ENCODE peak calls at places on chromosomes 2 and 18, in five cellular contexts. B, P, H, D and O are unnamed samples.

GRCh38 chr2:53475320-53475719 is 292.3 kb upstream of the CHAC2 start:
- DNase-seq in H (peak; percentile 82), B (no peak), P (no peak), D (peak; percentile 35), O (no peak)

GRCh38 chr18:79819951-79820351 is 22.2 kb downstream of the KCNG2 start:
- DNase-seq in P (no peak), D (no peak), H (no peak), B (no peak), O (no peak)

GRCh38 chr2:56801770-56802169 is 618.0 kb downstream of the CCDC85A start:
- DNase-seq in P (no peak), H (no peak), B (no peak), D (peak; percentile 74), O (no peak)

GRCh38 chr2:164967781-164968228 is 12.5 kb upstream of the SLC38A11 start:
- DNase-seq in H (no peak), B (no peak), P (no peak), D (peak; percentile 54), O (peak; percentile 59)

GRCh38 chr18:77108001-77108692 is 24.4 kb downstream of the MBP start:
- DNase-seq in H (no peak), D (peak; percentile 75), P (peak; percentile 59), B (no peak), O (peak; percentile 26)

GRCh38 chr2:172250801-172251200 is 148.1 kb upstream of the DLX2 start:
- DNase-seq in P (no peak), D (no peak), B (no peak), H (no peak), O (no peak)

GRCh38 chr18:62781893-62782292 is 66.6 kb downstream of the PHLPP1 start:
- DNase-seq in D (peak; percentile 76), P (no peak), H (no peak), B (no peak), O (no peak)

GRCh38 chr2:64793701-64794100 is 140.0 kb upstream of the SERTAD2 start:
- DNase-seq in P (no peak), B (no peak), D (no peak), H (no peak), O (no peak)

GRCh38 chr18:24869285-24869684 is 408.8 kb downstream of the HRH4 start:
- DNase-seq in B (no peak), D (no peak), H (no peak), P (no peak), O (no peak)

GRCh38 chr2:237432484-237433092 is 18.6 kb upstream of the COL6A3 start:
- DNase-seq in H (peak; percentile 15), P (no peak), B (peak; percentile 82), D (peak; percentile 66), O (no peak)

GRCh38 chr2:101736861-101737291 is 39.4 kb downstream of the MAP4K4 start:
- DNase-seq in B (no peak), H (no peak), D (peak; percentile 90), P (no peak), O (no peak)

GRCh38 chr2:215604631-215605030 is 168.8 kb upstream of the FN1 start:
- DNase-seq in P (no peak), B (no peak), H (no peak), D (no peak), O (no peak)

GRCh38 chr2:74762789-74763188 is 71.1 kb upstream of the HK2 start:
- DNase-seq in B (no peak), D (no peak), P (no peak), H (no peak), O (no peak)

GRCh38 chr2:28348149-28348567 is 44.5 kb upstream of the FOSL2 start:
- DNase-seq in H (no peak), B (no peak), D (no peak), P (no peak), O (no peak)

GRCh38 chr2:127674241-127675209 is 805 bp downstream of the LIMS2 start:
- DNase-seq in H (no peak), B (peak; percentile 85), P (no peak), D (peak; percentile 68), O (peak; percentile 49)

GRCh38 chr18:61334491-61334850 is 1.2 kb downstream of the CDH20 start:
- DNase-seq in D (peak; percentile 21), B (no peak), H (no peak), P (no peak), O (no peak)

GRCh38 chr2:127187831-127188230 is 32.3 kb downstream of the CYP27C1 start:
- DNase-seq in B (no peak), H (no peak), D (no peak), P (no peak), O (no peak)

GRCh38 chr2:206217743-206218520 is 56.5 kb upstream of the ZDBF2 start:
- DNase-seq in H (no peak), D (no peak), B (peak; percentile 31), P (no peak), O (peak; percentile 44)

GRCh38 chr2:27378096-27378808 is 2.3 kb downstream of the ZNF513 start:
- DNase-seq in B (peak; percentile 55), P (no peak), H (no peak), D (no peak), O (peak; percentile 17)

GRCh38 chr2:127139766-127140165 is 32.8 kb upstream of the BIN1 start:
- DNase-seq in B (no peak), H (no peak), P (no peak), D (no peak), O (no peak)

GRCh38 chr2:55420244-55420713 is 623 bp upstream of the CCDC88A start:
- DNase-seq in H (no peak), D (peak; percentile 71), B (no peak), P (no peak), O (no peak)

GRCh38 chr2:196128749-196129148 is 42.6 kb downstream of the STK17B start:
- DNase-seq in H (no peak), D (no peak), B (no peak), P (no peak), O (no peak)

GRCh38 chr2:86809481-86810121 is 18.9 kb upstream of the CD8A start:
- DNase-seq in P (no peak), B (no peak), H (no peak), D (no peak), O (no peak)

GRCh38 chr2:149877913-149878312 is 290.3 kb upstream of the MMADHC start:
- DNase-seq in H (peak; percentile 13), B (no peak), D (no peak), P (no peak), O (no peak)

GRCh38 chr2:174224125-174224524 is 24.2 kb downstream of the OLA1 start:
- DNase-seq in D (no peak), H (no peak), B (no peak), P (no peak), O (no peak)

GRCh38 chr2:102289129-102289528 is 22.2 kb upstream of the IL1RL1 start:
- DNase-seq in H (no peak), B (no peak), P (no peak), D (no peak), O (no peak)

GRCh38 chr2:63553049-63553448 is 35.2 kb downstream of the WDPCP start:
- DNase-seq in H (no peak), D (no peak), B (no peak), P (no peak), O (no peak)

GRCh38 chr2:230749111-230749510 is 36.5 kb downstream of the CAB39 start:
- DNase-seq in D (peak; percentile 55), B (no peak), H (no peak), P (no peak), O (no peak)

DNA sequence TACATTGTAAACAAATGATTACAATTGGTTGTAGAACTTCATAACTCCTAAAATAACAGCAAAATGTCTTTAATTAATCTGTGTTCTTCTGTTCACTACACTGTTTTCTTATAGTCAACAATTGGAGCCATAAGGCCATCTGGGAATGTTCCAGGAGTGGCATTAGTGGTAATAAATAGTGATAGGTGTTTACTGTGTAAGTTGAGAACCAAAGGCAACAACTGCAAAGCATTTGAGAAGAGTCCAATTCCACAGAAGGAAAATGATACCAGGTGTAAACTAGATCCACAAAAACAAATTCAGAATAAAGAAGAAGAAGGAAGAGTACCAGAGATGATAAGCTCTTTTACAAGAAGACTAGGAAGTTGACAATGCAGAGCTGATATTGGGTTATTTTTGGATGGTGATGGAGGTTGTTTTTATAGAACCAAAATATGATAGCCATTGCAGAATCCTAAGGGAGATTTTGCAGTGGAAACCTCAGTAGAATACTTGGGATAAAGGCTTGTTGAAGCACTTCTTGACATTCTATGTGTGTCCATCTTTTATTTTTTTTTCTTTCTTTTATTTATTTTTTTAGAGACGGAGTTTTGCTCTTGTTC is 52.9 kb downstream of the ANTXR1 start:
- DNase-seq in B (no peak), H (no peak), D (no peak), P (no peak), O (no peak)
- H3K36me3 ChIP-seq in B (peaks cover 25% of the 10 kb centered on the region), H (no peaks in the 10 kb centered on the region), D (peaks cover 3% of the 10 kb centered on the region), P (no peaks in the 10 kb centered on the region), O (no peaks in the 10 kb centered on the region)

DNA sequence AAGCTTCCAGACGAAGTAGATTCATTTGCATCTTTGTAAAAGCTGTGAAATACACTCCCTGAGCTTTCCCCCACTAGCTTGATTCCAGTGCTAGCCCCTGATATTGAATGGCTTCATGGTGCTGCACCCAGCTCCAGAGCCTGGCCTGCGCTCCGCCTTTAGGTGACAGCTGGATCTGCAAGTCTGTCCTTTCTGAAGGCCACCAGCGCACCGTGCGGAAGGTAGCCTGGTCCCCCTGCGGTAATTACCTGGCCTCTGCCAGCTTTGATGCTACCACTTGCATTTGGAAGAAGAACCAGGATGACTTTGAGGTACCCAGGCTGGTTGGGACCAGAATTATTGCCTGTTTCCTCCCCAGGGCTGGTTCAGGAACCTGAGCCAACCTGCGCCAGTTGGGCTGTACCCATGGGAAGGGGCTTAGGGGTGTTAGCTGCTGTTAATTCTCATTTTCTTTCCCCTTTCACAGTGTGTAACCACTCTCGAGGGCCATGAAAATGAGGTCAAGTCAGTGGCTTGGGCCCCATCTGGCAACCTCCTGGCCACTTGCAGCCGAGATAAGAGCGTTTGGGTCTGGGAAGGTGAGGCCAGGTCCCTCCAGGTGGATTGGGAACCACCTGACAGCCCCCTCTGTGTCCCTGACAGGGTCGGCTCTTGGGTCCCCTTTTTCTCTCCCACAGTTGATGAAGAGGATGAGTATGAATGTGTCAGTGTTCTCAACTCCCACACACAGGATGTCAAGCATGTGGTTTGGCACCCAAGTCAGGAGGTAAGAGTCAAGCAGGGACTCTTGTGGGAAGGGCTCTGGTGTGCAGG is 1.3 kb downstream of the CIAO1 start:
- DNase-seq in D (peak; percentile 48), B (peak; percentile 63), P (peak; percentile 34), H (peak; percentile 39), O (peak; percentile 62)
- H3K9ac ChIP-seq in D (peak overlapping the region; percentile 92), B (peak overlapping the region; percentile 80), P (no peak overlapping the region), H (peak overlapping the region; percentile 77), O (no peak overlapping the region)

DNA sequence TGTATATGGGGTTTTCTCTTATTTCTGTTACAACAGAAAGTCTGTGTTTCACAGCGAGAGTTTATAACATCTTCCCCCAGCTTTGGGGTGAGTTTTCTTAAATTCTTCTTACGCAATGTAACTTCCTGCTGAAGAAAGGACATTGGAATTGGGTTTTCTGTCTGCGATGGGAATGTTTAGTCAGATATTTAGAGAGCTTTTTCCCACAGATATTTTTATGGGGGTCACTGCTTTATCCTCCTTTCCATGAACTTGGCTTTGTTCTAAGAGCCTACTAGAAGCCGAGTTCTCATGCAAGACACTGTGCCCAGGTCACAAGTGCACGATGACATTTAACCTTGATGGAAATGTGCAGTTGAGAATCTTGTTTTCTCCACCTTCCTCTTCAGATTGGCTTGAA is 22.1 kb downstream of the B3GNT2 start:
- DNase-seq in B (no peak), D (peak; percentile 57), P (no peak), H (no peak), O (no peak)
- H3K36me3 ChIP-seq in B (peaks cover 8% of the 10 kb centered on the region), D (peaks cover 3% of the 10 kb centered on the region), P (no peaks in the 10 kb centered on the region), H (peaks cover 1% of the 10 kb centered on the region), O (no peaks in the 10 kb centered on the region)

DNA sequence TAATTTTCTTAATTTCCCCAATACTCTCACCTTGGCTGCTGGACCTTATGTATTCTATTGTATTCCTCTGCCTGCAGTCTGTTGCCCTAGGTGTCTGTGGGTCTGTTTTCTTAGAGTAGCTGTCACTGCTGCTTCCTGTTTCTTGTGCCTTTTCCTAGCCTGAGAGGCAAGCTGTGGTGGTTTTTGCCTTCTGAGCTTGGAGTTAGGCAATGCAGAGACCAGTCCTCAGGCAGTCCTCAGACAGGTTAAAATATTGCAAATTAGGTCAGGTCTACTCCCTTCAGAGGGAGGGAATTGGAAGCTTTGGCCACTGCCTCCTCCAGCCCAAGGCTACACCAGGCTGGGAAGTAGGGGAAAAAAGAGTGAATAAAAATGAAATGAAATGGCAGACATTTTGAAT is 134.9 kb downstream of the LDLRAD4 start:
- DNase-seq in B (no peak), H (no peak), D (no peak), P (no peak), O (no peak)
- H3K9ac ChIP-seq in B (no peak overlapping the region), H (no peak overlapping the region), D (no peak overlapping the region), P (no peak overlapping the region), O (no peak overlapping the region)